ENCODE peak calls at places on chromosome 18, in six cellular contexts. N, W, Z, K, X and V are unnamed samples.

GRCh38 chr18:36355511-36355910 is 58.0 kb downstream of the FHOD3 start:
- DNase-seq in N (peak; percentile 62), W (no peak), Z (no peak), K (no peak), X (no peak), V (no peak)

GRCh38 chr18:58657081-58657480 is 14.2 kb upstream of the MALT1 start:
- DNase-seq in N (no peak), W (no peak), Z (no peak), K (no peak), X (no peak), V (no peak)

GRCh38 chr18:1062592-1062991 is 157.9 kb downstream of the ADCYAP1 start:
- DNase-seq in N (peak; percentile 4), W (no peak), Z (no peak), K (no peak), X (no peak), V (no peak)

GRCh38 chr18:79963658-79964329 is 649 bp upstream of the HSBP1L1 start:
- DNase-seq in N (no peak), W (no peak), Z (no peak), K (no peak), X (no peak), V (no peak)

GRCh38 chr18:51110073-51110797 is 80.2 kb downstream of the SMAD4 start:
- DNase-seq in N (peak; percentile 70), W (peak; percentile 92), Z (peak; percentile 73), K (peak; percentile 68), X (peak; percentile 68), V (peak; percentile 53)

GRCh38 chr18:50469380-50469781 is 90.5 kb upstream of the MAPK4 start:
- DNase-seq in N (no peak), W (no peak), Z (no peak), K (no peak), X (peak; percentile 52), V (no peak)

GRCh38 chr18:25517881-25518715 is 166.1 kb upstream of the ZNF521 start:
- DNase-seq in N (no peak), W (no peak), Z (no peak), K (no peak), X (no peak), V (no peak)

GRCh38 chr18:51195602-51196115 is 1.8 kb downstream of the MEX3C start:
- DNase-seq in N (peak; percentile 64), W (no peak), Z (no peak), K (no peak), X (no peak), V (peak; percentile 41)

GRCh38 chr18:78765142-78765541 is 214.5 kb upstream of the SALL3 start:
- DNase-seq in N (no peak), W (no peak), Z (no peak), K (no peak), X (no peak), V (no peak)

GRCh38 chr18:74905245-74905644 is 303.7 kb downstream of the PTGR3 start:
- DNase-seq in N (no peak), W (no peak), Z (no peak), K (no peak), X (no peak), V (peak; percentile 87)

GRCh38 chr18:62329676-62330454 is 4.8 kb downstream of the TNFRSF11A start:
- DNase-seq in N (peak; percentile 92), W (no peak), Z (no peak), K (no peak), X (peak; percentile 57), V (peak; percentile 30)

GRCh38 chr18:59249186-59249774 is 24.0 kb downstream of the RAX start:
- DNase-seq in N (peak; percentile 90), W (no peak), Z (no peak), K (no peak), X (no peak), V (peak; percentile 46)

GRCh38 chr18:57009836-57010235 is 137.1 kb upstream of the BOD1L2 start:
- DNase-seq in N (no peak), W (no peak), Z (no peak), K (no peak), X (no peak), V (no peak)

GRCh38 chr18:53796042-53796729 is 428.3 kb downstream of the MBD2 start:
- DNase-seq in N (peak; percentile 96), W (no peak), Z (no peak), K (no peak), X (no peak), V (no peak)

GRCh38 chr18:10659594-10659993 is 133.8 kb downstream of the NAPG start:
- DNase-seq in N (no peak), W (no peak), Z (no peak), K (no peak), X (no peak), V (no peak)

GRCh38 chr18:69328086-69328485 is 72.6 kb upstream of the DOK6 start:
- DNase-seq in N (no peak), W (peak; percentile 59), Z (no peak), K (no peak), X (no peak), V (no peak)
- H3K4me1 ChIP-seq in N (no peaks in the 10 kb centered on the region), W (no peaks in the 10 kb centered on the region), Z (no peaks in the 10 kb centered on the region), K (no peaks in the 10 kb centered on the region), X (no peaks in the 10 kb centered on the region), V (no peaks in the 10 kb centered on the region)

GRCh38 chr18:48786621-48787522 is 163.9 kb downstream of the SMAD7 start:
- DNase-seq in N (no peak), W (peak; percentile 72), Z (peak; percentile 34), K (no peak), X (peak; percentile 17), V (no peak)
- H3K4me1 ChIP-seq in N (peaks cover 17% of the 10 kb centered on the region), W (peaks cover 60% of the 10 kb centered on the region), Z (peaks cover 67% of the 10 kb centered on the region), K (peaks cover 6% of the 10 kb centered on the region), X (peaks cover 93% of the 10 kb centered on the region), V (peaks cover 35% of the 10 kb centered on the region)

GRCh38 chr18:13219576-13219975 is 1.0 kb downstream of the LDLRAD4 start:
- DNase-seq in N (no peak), W (no peak), Z (no peak), K (no peak), X (no peak), V (no peak)
- H3K4me1 ChIP-seq in N (no peaks in the 10 kb centered on the region), W (peaks cover 77% of the 10 kb centered on the region), Z (peaks cover 76% of the 10 kb centered on the region), K (peaks cover 16% of the 10 kb centered on the region), X (peaks cover 73% of the 10 kb centered on the region), V (peaks cover 57% of the 10 kb centered on the region)

DNA sequence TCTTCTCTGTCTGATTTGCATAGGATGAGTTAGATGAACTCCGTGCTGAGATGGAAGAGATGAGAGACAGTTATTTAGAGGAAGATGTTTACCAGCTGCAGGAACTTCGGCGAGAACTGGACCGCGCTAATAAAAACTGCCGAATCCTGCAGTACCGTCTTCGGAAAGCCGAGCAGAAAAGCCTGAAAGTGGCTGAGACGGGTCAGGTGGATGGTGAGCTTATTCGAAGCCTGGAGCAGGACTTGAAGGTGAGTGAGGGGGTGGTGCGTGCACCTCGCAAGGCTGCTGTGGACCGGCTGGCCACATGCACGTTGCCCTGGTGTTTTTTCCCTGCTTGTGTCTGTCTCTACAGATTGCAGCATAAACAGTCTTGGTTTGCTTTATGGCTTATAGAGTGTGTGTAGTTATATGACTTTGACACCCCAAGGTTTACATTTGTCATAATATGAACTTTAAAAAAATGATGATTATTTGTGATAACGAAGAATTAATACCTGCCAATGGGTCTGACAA is 13.1 kb downstream of the MTCL1 start:
- DNase-seq in N (no peak), W (no peak), Z (no peak), K (no peak), X (no peak), V (no peak)
- H3K4me1 ChIP-seq in N (peaks cover 9% of the 10 kb centered on the region), W (no peaks in the 10 kb centered on the region), Z (no peaks in the 10 kb centered on the region), K (no peaks in the 10 kb centered on the region), X (no peaks in the 10 kb centered on the region), V (no peaks in the 10 kb centered on the region)

DNA sequence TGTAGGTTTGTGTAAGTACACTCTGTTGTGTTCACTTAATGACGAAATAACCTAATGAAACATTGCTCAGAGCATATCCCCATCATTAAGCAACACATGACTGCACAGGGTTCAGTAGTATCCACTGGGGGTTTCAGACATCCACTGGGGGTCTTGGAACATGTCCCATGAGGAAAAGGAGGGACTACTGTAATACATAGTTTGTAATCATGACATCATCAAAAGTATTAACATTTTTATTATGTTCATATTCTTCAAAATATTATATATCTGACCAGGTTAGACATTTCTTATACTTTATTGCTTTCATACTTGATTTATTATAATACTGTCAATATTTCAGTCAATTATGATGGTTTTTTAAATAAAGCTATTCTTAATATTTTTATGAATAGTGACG is 54.4 kb upstream of the EMILIN2 start:
- DNase-seq in N (no peak), W (no peak), Z (no peak), K (no peak), X (no peak), V (no peak)
- H3K4me1 ChIP-seq in N (no peaks in the 10 kb centered on the region), W (no peaks in the 10 kb centered on the region), Z (no peaks in the 10 kb centered on the region), K (no peaks in the 10 kb centered on the region), X (no peaks in the 10 kb centered on the region), V (no peaks in the 10 kb centered on the region)

DNA sequence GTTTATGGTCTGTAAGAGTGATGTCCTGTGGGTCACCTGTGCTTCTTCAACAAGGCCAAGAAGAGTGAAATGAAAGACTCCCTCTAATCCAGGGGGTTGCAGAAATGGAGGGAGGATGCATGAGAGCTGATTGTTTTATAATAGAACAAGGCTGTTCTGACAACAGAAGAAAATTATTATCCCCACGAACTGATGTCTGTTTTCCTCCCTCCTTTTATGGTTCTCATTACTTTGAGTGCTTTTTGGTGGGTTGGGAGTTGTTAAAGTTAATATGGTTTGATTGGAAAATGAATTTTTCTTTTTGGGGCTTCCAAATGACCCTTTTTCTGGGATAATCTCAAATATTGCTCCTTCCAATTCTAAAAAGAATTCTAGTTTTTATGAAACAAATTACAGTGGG is 33.6 kb downstream of the GATA6 start:
- DNase-seq in N (no peak), W (no peak), Z (no peak), K (no peak), X (no peak), V (no peak)
- H3K4me1 ChIP-seq in N (peaks cover 6% of the 10 kb centered on the region), W (peaks cover 12% of the 10 kb centered on the region), Z (peaks cover 14% of the 10 kb centered on the region), K (no peaks in the 10 kb centered on the region), X (peaks cover 27% of the 10 kb centered on the region), V (peaks cover 4% of the 10 kb centered on the region)

GRCh38 chr18:67589325-67589724 is 72.8 kb upstream of the DSEL start:
- DNase-seq in N (peak; percentile 10), W (no peak), Z (no peak), K (no peak), X (no peak), V (no peak)

GRCh38 chr18:67590571-67591141 is 74.1 kb upstream of the DSEL start:
- DNase-seq in N (peak; percentile 48), W (no peak), Z (no peak), K (no peak), X (no peak), V (no peak)

GRCh38 chr18:67582488-67582887 is 66.0 kb upstream of the DSEL start:
- DNase-seq in N (no peak), W (no peak), Z (no peak), K (no peak), X (no peak), V (no peak)

GRCh38 chr18:67583621-67584020 is 67.1 kb upstream of the DSEL start:
- DNase-seq in N (peak; percentile 38), W (no peak), Z (no peak), K (no peak), X (no peak), V (no peak)

GRCh38 chr18:67586101-67586500 is 69.6 kb upstream of the DSEL start:
- DNase-seq in N (no peak), W (no peak), Z (no peak), K (no peak), X (no peak), V (no peak)
- H3K4me1 ChIP-seq in N (peaks cover 17% of the 10 kb centered on the region), W (no peaks in the 10 kb centered on the region), Z (no peaks in the 10 kb centered on the region), K (no peaks in the 10 kb centered on the region), X (no peaks in the 10 kb centered on the region), V (no peaks in the 10 kb centered on the region)